ENCODE peak calls at places on chromosome 22, in four cellular contexts. G is hepatocyte, J is WTC11, L is DND-41. C is an unnamed sample.

GRCh38 chr22:46547179-46547882 is 9.9 kb upstream of the CELSR1 start:
- DNase-seq in J (no peak), G (peak; percentile 59), L (no peak), C (no peak)

GRCh38 chr22:39932918-39933649 is 27.1 kb upstream of the TMA7B start:
- DNase-seq in J (peak; percentile 89), G (peak; percentile 36), L (peak; percentile 60), C (peak; percentile 81)

GRCh38 chr22:42432020-42432596 is at the start of gene NFAM1:
- DNase-seq in G (no peak), J (no peak), L (no peak), C (no peak)

GRCh38 chr22:19002684-19003038 is 66.6 kb upstream of the PRODH start:
- DNase-seq in G (no peak), J (no peak), L (no peak), C (no peak)

GRCh38 chr22:19041403-19042074 is 80.7 kb downstream of the DGCR2 start:
- DNase-seq in G (no peak), L (no peak), J (no peak), C (no peak)

GRCh38 chr22:19457828-19458428 is 10.4 kb upstream of the C22orf39 start:
- DNase-seq in L (no peak), J (no peak), G (no peak), C (no peak)

GRCh38 chr22:39244073-39244495 is 698 bp downstream of the PDGFB start:
- DNase-seq in L (no peak), J (no peak), G (no peak), C (no peak)

GRCh38 chr22:49197500-49197899 is 630.2 kb downstream of the BRD1 start:
- DNase-seq in L (no peak), J (peak; percentile 45), G (no peak), C (no peak)

GRCh38 chr22:26713823-26714449 is 56.5 kb downstream of the MIAT start:
- DNase-seq in L (no peak), G (peak; percentile 21), J (no peak), C (no peak)

GRCh38 chr22:19036523-19037273 is 85.5 kb downstream of the DGCR2 start:
- DNase-seq in G (no peak), J (peak; percentile 42), L (no peak), C (no peak)

GRCh38 chr22:39773976-39774539 is 119.5 kb downstream of the ENTHD1 start:
- DNase-seq in L (peak; percentile 71), J (no peak), G (peak; percentile 27), C (peak; percentile 57)

GRCh38 chr22:35072939-35073338 is 7.0 kb downstream of the ISX start:
- DNase-seq in J (no peak), G (peak; percentile 47), L (no peak), C (no peak)
- TF ChIP-seq CTCF in J (no peak), G (no peak), L (no peak), C (no peak)

GRCh38 chr22:28927526-28928089 is 44.2 kb downstream of the ZNRF3 start:
- DNase-seq in L (no peak), G (no peak), J (no peak), C (no peak)

GRCh38 chr22:28930357-28931007 is 47.1 kb downstream of the ZNRF3 start:
- DNase-seq in G (no peak), J (no peak), L (no peak), C (no peak)

GRCh38 chr22:28931844-28932561 is 48.6 kb downstream of the ZNRF3 start:
- DNase-seq in G (no peak), J (no peak), L (no peak), C (no peak)

GRCh38 chr22:28925916-28926315 is 42.5 kb downstream of the ZNRF3 start:
- DNase-seq in G (no peak), L (no peak), J (peak; percentile 27), C (no peak)

DNA sequence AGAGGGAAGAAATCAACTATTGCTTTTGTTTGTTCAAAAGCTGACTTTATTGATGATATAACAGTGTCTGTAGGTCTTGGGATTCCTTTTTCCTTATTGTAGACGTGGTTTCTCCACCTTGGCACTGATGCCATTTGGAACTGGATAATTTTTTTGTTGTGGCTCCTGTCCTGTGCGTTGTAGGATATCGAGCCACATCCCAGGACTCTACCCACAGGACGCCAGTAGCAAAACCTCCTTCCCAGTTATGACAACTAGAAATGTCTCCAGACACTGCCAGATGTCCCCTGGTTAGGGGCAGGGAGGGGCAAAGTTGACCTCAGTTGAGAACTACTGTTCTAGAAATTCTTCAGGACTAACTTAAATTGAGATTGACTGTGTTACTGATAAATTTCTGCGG is 45.8 kb downstream of the ZNRF3 start:
- DNase-seq in G (no peak), L (no peak), J (no peak), C (no peak)
- TF ChIP-seq CTCF in G (no peak), L (no peak), J (no peak), C (no peak)

GRCh38 chr22:37126882-37127281 is 17.4 kb upstream of the TMPRSS6 start:
- DNase-seq in J (peak; percentile 47), G (no peak), L (peak; percentile 29), C (peak; percentile 59)
- TF ChIP-seq CTCF in J (peak; percentile 59), G (peak; percentile 23), L (peak; percentile 69), C (peak; percentile 80)

GRCh38 chr22:38066381-38067027 is 9.3 kb downstream of the PICK1 start:
- DNase-seq in L (no peak), J (no peak), G (no peak), C (no peak)
- TF ChIP-seq CTCF in L (no peak), J (no peak), G (no peak), C (no peak)

DNA sequence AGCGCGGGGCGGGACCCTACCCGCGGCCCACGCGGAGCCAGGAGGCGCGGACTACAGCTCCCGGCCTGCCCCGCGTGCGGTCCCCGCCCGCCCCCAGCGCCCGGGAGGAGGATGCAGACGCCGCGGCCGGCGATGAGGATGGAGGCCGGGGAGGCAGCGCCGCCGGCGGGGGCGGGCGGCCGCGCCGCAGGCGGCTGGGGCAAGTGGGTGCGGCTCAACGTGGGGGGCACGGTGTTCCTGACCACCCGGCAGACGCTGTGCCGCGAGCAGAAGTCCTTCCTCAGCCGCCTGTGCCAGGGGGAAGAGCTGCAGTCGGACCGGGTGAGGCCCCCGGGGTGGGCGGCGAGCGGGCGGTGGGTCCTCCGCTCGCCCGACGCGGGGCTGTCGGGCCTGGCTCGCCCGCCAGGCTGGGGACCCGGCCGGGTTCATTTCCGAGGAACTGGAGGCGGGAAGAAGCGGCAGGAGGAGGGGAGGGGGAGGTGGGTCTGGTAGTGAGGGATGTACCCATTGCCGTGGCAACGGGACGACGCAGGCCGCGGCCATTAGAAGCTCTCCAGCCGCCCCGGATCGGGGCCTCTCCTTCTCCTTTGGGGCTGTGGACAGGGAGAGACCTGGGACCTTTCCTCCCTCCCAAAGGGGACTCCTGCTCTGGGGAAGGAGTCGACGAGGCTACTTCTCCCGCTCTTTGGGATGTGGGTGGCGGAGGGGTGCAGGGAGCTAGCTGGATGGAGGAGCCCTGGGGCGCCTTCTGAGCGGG is at the start of gene KCTD17:
- DNase-seq in G (peak; percentile 85), L (peak; percentile 74), J (peak; percentile 60), C (peak; percentile 84)
- TF ChIP-seq CTCF in G (no peak), L (peak; percentile 52), J (no peak), C (no peak)

GRCh38 chr22:45502215-45503070 is at the start of gene FBLN1:
- DNase-seq in L (no peak), J (peak; percentile 74), G (peak; percentile 83), C (no peak)
- TF ChIP-seq CTCF in L (no peak), J (no peak), G (peak; percentile 39), C (no peak)

DNA sequence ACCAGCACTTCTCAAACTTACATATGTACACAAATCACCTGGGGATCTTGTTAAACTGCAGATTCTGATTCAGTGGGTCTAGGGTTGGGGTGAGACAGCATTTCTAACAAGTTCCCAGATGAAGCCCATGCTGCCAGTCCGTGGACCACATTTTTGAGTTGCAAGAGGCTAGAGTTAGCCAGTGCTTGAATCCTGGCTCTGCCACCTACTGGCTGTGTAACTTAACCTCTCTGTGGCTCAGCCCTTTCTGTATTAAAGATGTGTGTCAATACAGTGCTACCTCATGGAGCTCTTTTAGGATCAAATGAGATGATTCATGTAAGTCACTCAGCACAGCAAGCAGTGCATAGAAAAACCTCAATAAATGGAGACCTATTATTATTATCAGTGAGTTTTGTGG is 90.2 kb upstream of the ISX start:
- DNase-seq in G (no peak), L (no peak), J (peak; percentile 24), C (no peak)
- TF ChIP-seq CTCF in G (peak; percentile 11), L (peak; percentile 30), J (no peak), C (no peak)

GRCh38 chr22:22034469-22035132 is 52.0 kb upstream of the TOP3B start:
- DNase-seq in J (no peak), L (no peak), G (no peak), C (no peak)
- TF ChIP-seq CTCF in J (no peak), L (no peak), G (no peak), C (no peak)

C was measured in activated CD8-positive, alpha-beta T cell treated with anti-CD3 and anti-CD28 coated beads for 36 hours.